ENCODE peak calls at places on chromosomes 4 and X, in five cellular contexts. One of them, this sample, is unnamed. For H3K4me1, the result is how much of the 10 kb centered on the place peaks cover.

GRCh38 chrX:68942141-68942540 is 113.3 kb downstream of the EFNB1 start:
- DNase-seq in SK-N-SH: no peak
- DNase-seq in Peyer's patch: no peak
- DNase-seq in lung: peak
- DNase-seq in keratinocyte: no peak
- DNase-seq in this sample: no peak

GRCh38 chrX:15816886-15817285 is 26.6 kb downstream of the ZRSR2 start:
- DNase-seq in SK-N-SH: peak
- DNase-seq in Peyer's patch: no peak
- DNase-seq in lung: no peak
- DNase-seq in keratinocyte: no peak
- DNase-seq in this sample: peak

GRCh38 chrX:112642349-112642748 is 37.4 kb downstream of the LHFPL1 start:
- DNase-seq in SK-N-SH: peak
- DNase-seq in Peyer's patch: no peak
- DNase-seq in lung: peak
- DNase-seq in keratinocyte: no peak
- DNase-seq in this sample: no peak

GRCh38 chr4:143616771-143617170 is 83.7 kb downstream of the FREM3 start:
- DNase-seq in SK-N-SH: no peak
- DNase-seq in Peyer's patch: no peak
- DNase-seq in lung: no peak
- DNase-seq in keratinocyte: no peak
- DNase-seq in this sample: no peak

GRCh38 chr4:18077808-18078207 is 56.3 kb upstream of the LCORL start:
- DNase-seq in SK-N-SH: no peak
- DNase-seq in Peyer's patch: no peak
- DNase-seq in lung: no peak
- DNase-seq in keratinocyte: no peak
- DNase-seq in this sample: no peak

GRCh38 chrX:12984629-12985303 is 9.9 kb downstream of the TMSB4X start:
- DNase-seq in SK-N-SH: no peak
- DNase-seq in Peyer's patch: no peak
- DNase-seq in lung: no peak
- DNase-seq in keratinocyte: peak
- DNase-seq in this sample: peak

GRCh38 chr4:10089346-10089745 is 27.3 kb downstream of the WDR1 start:
- DNase-seq in SK-N-SH: no peak
- DNase-seq in Peyer's patch: no peak
- DNase-seq in lung: no peak
- DNase-seq in keratinocyte: no peak
- DNase-seq in this sample: no peak

GRCh38 chr4:164770051-164770724 is 16.3 kb downstream of the SMIM31 start:
- DNase-seq in SK-N-SH: no peak
- DNase-seq in Peyer's patch: no peak
- DNase-seq in lung: no peak
- DNase-seq in keratinocyte: no peak
- DNase-seq in this sample: no peak

GRCh38 chr4:127284236-127284635 is 348.5 kb upstream of the INTU start:
- DNase-seq in SK-N-SH: no peak
- DNase-seq in Peyer's patch: no peak
- DNase-seq in lung: no peak
- DNase-seq in keratinocyte: no peak
- DNase-seq in this sample: no peak

GRCh38 chrX:9864011-9864410 is 77.8 kb downstream of the SHROOM2 start:
- DNase-seq in SK-N-SH: no peak
- DNase-seq in Peyer's patch: no peak
- DNase-seq in lung: no peak
- DNase-seq in keratinocyte: no peak
- DNase-seq in this sample: no peak

GRCh38 chr4:8282742-8283141 is 13.2 kb downstream of the HTRA3 start:
- DNase-seq in SK-N-SH: no peak
- DNase-seq in Peyer's patch: no peak
- DNase-seq in lung: no peak
- DNase-seq in keratinocyte: no peak
- DNase-seq in this sample: no peak

GRCh38 chr4:156103306-156103705 is 149.6 kb upstream of the CTSO start:
- DNase-seq in SK-N-SH: no peak
- DNase-seq in Peyer's patch: no peak
- DNase-seq in lung: no peak
- DNase-seq in keratinocyte: no peak
- DNase-seq in this sample: no peak

GRCh38 chr4:157043131-157043530 is 32.8 kb upstream of the GLRB start:
- DNase-seq in SK-N-SH: peak
- DNase-seq in Peyer's patch: no peak
- DNase-seq in lung: no peak
- DNase-seq in keratinocyte: no peak
- DNase-seq in this sample: no peak

GRCh38 chrX:43706786-43707185 is 50.7 kb downstream of the MAOA start:
- DNase-seq in SK-N-SH: no peak
- DNase-seq in Peyer's patch: no peak
- DNase-seq in lung: no peak
- DNase-seq in keratinocyte: no peak
- DNase-seq in this sample: no peak

GRCh38 chrX:30674799-30675198 is 21.6 kb downstream of the GK start:
- DNase-seq in SK-N-SH: no peak
- DNase-seq in Peyer's patch: no peak
- DNase-seq in lung: no peak
- DNase-seq in keratinocyte: no peak
- DNase-seq in this sample: no peak

GRCh38 chrX:128543114-128543513 is 490.9 kb upstream of the ACTRT1 start:
- DNase-seq in SK-N-SH: no peak
- DNase-seq in Peyer's patch: no peak
- DNase-seq in lung: no peak
- DNase-seq in keratinocyte: no peak
- DNase-seq in this sample: no peak

GRCh38 chr4:109972786-109973528 is 60.3 kb downstream of the EGF start:
- DNase-seq in SK-N-SH: no peak
- DNase-seq in Peyer's patch: no peak
- DNase-seq in lung: no peak
- DNase-seq in keratinocyte: no peak
- DNase-seq in this sample: no peak

GRCh38 chr4:4320528-4320927 is 30.5 kb downstream of the ZBTB49 start:
- DNase-seq in SK-N-SH: no peak
- DNase-seq in Peyer's patch: peak
- DNase-seq in lung: no peak
- DNase-seq in keratinocyte: no peak
- DNase-seq in this sample: no peak

GRCh38 chr4:47383829-47384427 is 79.6 kb downstream of the COMMD8 start:
- DNase-seq in SK-N-SH: peak
- DNase-seq in Peyer's patch: no peak
- DNase-seq in lung: no peak
- DNase-seq in keratinocyte: no peak
- DNase-seq in this sample: peak

GRCh38 chr4:156946508-156947197 is 24.9 kb downstream of the PDGFC start:
- DNase-seq in SK-N-SH: no peak
- DNase-seq in Peyer's patch: no peak
- DNase-seq in lung: no peak
- DNase-seq in keratinocyte: peak
- DNase-seq in this sample: no peak

GRCh38 chr4:74654230-74654681 is 140.1 kb downstream of the BTC start:
- DNase-seq in SK-N-SH: no peak
- DNase-seq in Peyer's patch: no peak
- DNase-seq in lung: no peak
- DNase-seq in keratinocyte: peak
- DNase-seq in this sample: no peak

GRCh38 chr4:3498407-3498806 is 33.8 kb downstream of the LRPAP1 start:
- DNase-seq in SK-N-SH: no peak
- DNase-seq in Peyer's patch: no peak
- DNase-seq in lung: no peak
- DNase-seq in keratinocyte: no peak
- DNase-seq in this sample: no peak

GRCh38 chr4:156515295-156515694 is 456.3 kb downstream of the PDGFC start:
- DNase-seq in SK-N-SH: no peak
- DNase-seq in Peyer's patch: no peak
- DNase-seq in lung: no peak
- DNase-seq in keratinocyte: no peak
- DNase-seq in this sample: no peak

GRCh38 chrX:40581333-40581910 is 652 bp downstream of the ATP6AP2 start:
- DNase-seq in SK-N-SH: no peak
- DNase-seq in Peyer's patch: no peak
- DNase-seq in lung: no peak
- DNase-seq in keratinocyte: no peak
- DNase-seq in this sample: peak

GRCh38 chr4:66923081-66923865 is 622.0 kb downstream of the CENPC start:
- DNase-seq in SK-N-SH: no peak
- DNase-seq in Peyer's patch: no peak
- DNase-seq in lung: no peak
- DNase-seq in keratinocyte: no peak
- DNase-seq in this sample: no peak

GRCh38 chrX:13254076-13254785 is 65.6 kb downstream of the ATXN3L start:
- DNase-seq in SK-N-SH: no peak
- DNase-seq in Peyer's patch: peak
- DNase-seq in lung: no peak
- DNase-seq in keratinocyte: no peak
- DNase-seq in this sample: no peak

GRCh38 chrX:45524296-45524695 is 323.6 kb upstream of the DIPK2B start:
- DNase-seq in SK-N-SH: no peak
- DNase-seq in Peyer's patch: no peak
- DNase-seq in lung: no peak
- DNase-seq in keratinocyte: no peak
- DNase-seq in this sample: no peak

GRCh38 chr4:153113061-153113837 is 91.0 kb upstream of the TRIM2 start:
- DNase-seq in SK-N-SH: no peak
- DNase-seq in Peyer's patch: no peak
- DNase-seq in lung: no peak
- DNase-seq in keratinocyte: no peak
- DNase-seq in this sample: no peak

GRCh38 chr4:152628128-152628527 is 51.7 kb downstream of the TMEM154 start:
- DNase-seq in SK-N-SH: no peak
- DNase-seq in Peyer's patch: no peak
- DNase-seq in lung: no peak
- DNase-seq in keratinocyte: no peak
- DNase-seq in this sample: no peak

GRCh38 chrX:65572971-65573370 is 38.4 kb upstream of the LAS1L start:
- DNase-seq in SK-N-SH: no peak
- DNase-seq in Peyer's patch: no peak
- DNase-seq in lung: no peak
- DNase-seq in keratinocyte: no peak
- DNase-seq in this sample: no peak

GRCh38 chrX:14029425-14030247 is at the start of gene GEMIN8:
- DNase-seq in SK-N-SH: peak
- DNase-seq in Peyer's patch: peak
- DNase-seq in lung: peak
- DNase-seq in keratinocyte: peak
- DNase-seq in this sample: peak

DNA sequence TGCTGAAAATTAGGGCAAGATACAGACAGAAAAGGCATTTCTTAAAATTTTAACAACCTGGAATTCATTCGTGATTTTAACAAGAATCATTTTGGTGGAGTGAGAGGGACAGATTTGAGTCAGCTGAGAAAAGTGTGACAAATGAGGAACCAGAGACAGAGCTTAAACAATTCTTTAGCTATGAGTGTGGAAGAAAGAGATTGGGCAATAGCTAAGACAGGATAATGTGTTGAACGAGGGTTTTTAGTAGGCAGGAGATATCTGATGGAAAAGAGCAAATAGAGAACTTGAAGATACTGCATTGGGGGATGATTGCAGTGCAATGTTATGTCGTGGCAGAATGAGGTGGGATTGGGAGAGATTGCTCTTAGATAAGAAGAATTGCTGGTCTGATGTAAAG is 164.2 kb upstream of the SPRY1 start:
- DNase-seq in SK-N-SH: no peak
- DNase-seq in Peyer's patch: no peak
- DNase-seq in lung: no peak
- DNase-seq in keratinocyte: no peak
- DNase-seq in this sample: no peak
- H3K4me1 ChIP-seq in SK-N-SH: under half
- H3K4me1 ChIP-seq in Peyer's patch: under half
- H3K4me1 ChIP-seq in lung: under half
- H3K4me1 ChIP-seq in keratinocyte: under half
- H3K4me1 ChIP-seq in this sample: under half

GRCh38 chrX:63529961-63530360 is 178.8 kb upstream of the SPIN4 start:
- DNase-seq in SK-N-SH: no peak
- DNase-seq in Peyer's patch: no peak
- DNase-seq in lung: no peak
- DNase-seq in keratinocyte: no peak
- DNase-seq in this sample: no peak
- H3K27ac ChIP-seq in SK-N-SH: no peak
- H3K27ac ChIP-seq in Peyer's patch: no peak
- H3K27ac ChIP-seq in lung: no peak
- H3K27ac ChIP-seq in keratinocyte: no peak
- H3K27ac ChIP-seq in this sample: no peak

GRCh38 chr4:1447676-1448588 is 41.7 kb upstream of the NKX1-1 start:
- DNase-seq in SK-N-SH: peak
- DNase-seq in Peyer's patch: no peak
- DNase-seq in lung: no peak
- DNase-seq in keratinocyte: no peak
- DNase-seq in this sample: no peak

GRCh38 chr4:1449833-1450741 is 43.8 kb upstream of the NKX1-1 start:
- DNase-seq in SK-N-SH: peak
- DNase-seq in Peyer's patch: no peak
- DNase-seq in lung: no peak
- DNase-seq in keratinocyte: no peak
- DNase-seq in this sample: peak

GRCh38 chr4:1451106-1451751 is 45.0 kb upstream of the NKX1-1 start:
- DNase-seq in SK-N-SH: peak
- DNase-seq in Peyer's patch: no peak
- DNase-seq in lung: no peak
- DNase-seq in keratinocyte: no peak
- DNase-seq in this sample: no peak

GRCh38 chr4:1448589-1449420 is 42.6 kb upstream of the NKX1-1 start:
- DNase-seq in SK-N-SH: peak
- DNase-seq in Peyer's patch: no peak
- DNase-seq in lung: no peak
- DNase-seq in keratinocyte: no peak
- DNase-seq in this sample: no peak

GRCh38 chr4:1449475-1449832 is 43.2 kb upstream of the NKX1-1 start:
- DNase-seq in SK-N-SH: no peak
- DNase-seq in Peyer's patch: no peak
- DNase-seq in lung: no peak
- DNase-seq in keratinocyte: no peak
- DNase-seq in this sample: no peak
- H3K4me1 ChIP-seq in SK-N-SH: under half
- H3K4me1 ChIP-seq in Peyer's patch: under half
- H3K4me1 ChIP-seq in lung: under half
- H3K4me1 ChIP-seq in keratinocyte: under half
- H3K4me1 ChIP-seq in this sample: under half

DNA sequence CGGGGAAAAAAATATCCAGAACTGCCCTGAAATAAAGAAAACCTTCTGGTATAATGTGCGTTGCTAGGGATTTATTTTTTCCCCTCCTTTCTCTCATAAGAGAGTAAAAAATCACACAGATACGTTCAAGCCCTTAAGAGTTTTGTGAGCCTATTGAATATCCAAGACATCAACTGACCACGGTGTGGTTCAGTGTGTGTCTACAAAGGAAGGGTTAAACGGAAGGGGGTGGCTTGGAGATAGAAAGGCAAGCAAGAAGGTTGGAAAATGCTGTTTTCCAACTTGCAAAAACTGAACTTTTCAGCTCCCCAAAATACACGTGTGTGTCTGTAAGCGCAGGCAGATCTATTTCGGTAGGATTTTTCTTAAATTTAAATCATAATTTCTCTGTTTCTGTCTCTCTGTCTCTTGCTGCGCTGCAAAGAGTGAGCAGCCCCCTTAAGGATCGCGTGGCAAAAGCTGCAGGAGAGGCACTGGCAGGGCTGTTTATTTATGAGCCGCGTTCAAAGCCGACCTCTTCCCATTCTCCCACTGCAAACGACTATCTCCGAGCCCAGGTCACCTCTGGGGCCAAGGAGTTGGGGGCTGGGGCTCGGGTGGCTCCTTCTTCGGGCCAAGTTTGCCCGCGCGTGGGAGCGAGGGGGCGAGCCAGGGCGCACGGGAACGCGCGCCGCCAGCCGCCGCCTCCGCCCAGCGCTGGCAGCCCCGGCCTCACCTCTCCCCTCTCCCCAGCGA is 477 bp upstream of the SLIT2 start:
- DNase-seq in SK-N-SH: no peak
- DNase-seq in Peyer's patch: no peak
- DNase-seq in lung: no peak
- DNase-seq in keratinocyte: no peak
- DNase-seq in this sample: no peak
- H3K27ac ChIP-seq in SK-N-SH: peak
- H3K27ac ChIP-seq in Peyer's patch: no peak
- H3K27ac ChIP-seq in lung: peak
- H3K27ac ChIP-seq in keratinocyte: no peak
- H3K27ac ChIP-seq in this sample: no peak